ENCODE peak calls at places on chromosomes 6 and 20, in four cellular contexts. S is CD8-positive, alpha-beta T cell; J is SK-N-SH; N is psoas muscle. H is an unnamed sample.
A peak's percentile ranks its signal among the peaks of the same experiment; 100 is the strongest.

GRCh38 chr20:11091496-11091895 is 417.7 kb upstream of the JAG1 start:
- DNase-seq in S (no peak), J (no peak), N (no peak), H (no peak)

GRCh38 chr20:24957326-24957996 is 8.4 kb downstream of the CST7 start:
- DNase-seq in S (no peak), J (no peak), N (no peak), H (peak; percentile 17)

GRCh38 chr20:2037296-2037914 is 43.5 kb upstream of the PDYN start:
- DNase-seq in S (no peak), J (no peak), N (no peak), H (no peak)

GRCh38 chr6:12381587-12381986 is 91.4 kb downstream of the EDN1 start:
- DNase-seq in S (no peak), J (no peak), N (no peak), H (no peak)

GRCh38 chr20:32761831-32762753 is at the start of gene DNMT3B:
- DNase-seq in S (peak; percentile 47), J (peak; percentile 99), N (peak; percentile 87), H (peak; percentile 61)

GRCh38 chr20:62239278-62239879 is 1.1 kb downstream of the OSBPL2 start:
- DNase-seq in S (no peak), J (no peak), N (no peak), H (no peak)

GRCh38 chr20:37804584-37805566 is 98.1 kb upstream of the VSTM2L start:
- DNase-seq in S (no peak), J (peak; percentile 52), N (no peak), H (peak; percentile 27)

GRCh38 chr6:83417880-83418663 is 12.8 kb downstream of the ME1 start:
- DNase-seq in S (no peak), J (peak; percentile 36), N (no peak), H (no peak)

GRCh38 chr20:34951252-34951651 is 4.4 kb downstream of the GSS start:
- DNase-seq in S (no peak), J (no peak), N (no peak), H (no peak)

GRCh38 chr6:168219804-168220203 is 99.8 kb downstream of the DACT2 start:
- DNase-seq in S (no peak), J (no peak), N (no peak), H (no peak)

GRCh38 chr20:54267510-54268003 is 59.7 kb downstream of the PFDN4 start:
- DNase-seq in S (no peak), J (no peak), N (no peak), H (no peak)

GRCh38 chr6:14149053-14149746 is 31.6 kb downstream of the CD83 start:
- DNase-seq in S (no peak), J (no peak), N (no peak), H (no peak)
- TF ChIP-seq CTCF in S (no peak), J (no peak), N (no peak), H (no peak)

GRCh38 chr6:30893001-30893591 is 8.8 kb downstream of the DDR1 start:
- DNase-seq in S (no peak), J (peak; percentile 47), N (no peak), H (no peak)
- TF ChIP-seq CTCF in S (no peak), J (peak; percentile 24), N (no peak), H (no peak)

DNA sequence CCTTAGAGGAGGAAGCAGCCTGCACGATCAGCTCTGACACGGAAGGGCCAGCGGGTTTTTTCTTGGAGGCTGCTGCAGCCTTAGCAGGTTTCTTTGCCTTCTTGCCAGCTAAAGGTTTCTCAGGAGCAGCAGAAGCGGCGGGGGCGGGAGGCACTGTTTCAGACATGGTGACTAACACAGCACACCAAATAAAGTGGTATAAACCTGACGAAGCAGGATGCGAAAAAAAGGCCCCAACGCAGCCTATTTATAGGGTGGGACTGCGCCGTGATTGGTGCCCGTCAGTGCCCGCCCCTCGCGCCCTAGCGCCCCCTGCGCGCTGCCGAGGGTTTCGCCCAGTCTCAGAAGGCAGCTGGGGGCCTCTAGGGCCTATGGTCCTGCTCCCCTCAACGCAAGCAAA is 55.0 kb downstream of the TRIM38 start:
- DNase-seq in S (no peak), J (no peak), N (peak; percentile 66), H (peak; percentile 67)
- TF ChIP-seq CTCF in S (no peak), J (no peak), N (no peak), H (peak; percentile 34)

DNA sequence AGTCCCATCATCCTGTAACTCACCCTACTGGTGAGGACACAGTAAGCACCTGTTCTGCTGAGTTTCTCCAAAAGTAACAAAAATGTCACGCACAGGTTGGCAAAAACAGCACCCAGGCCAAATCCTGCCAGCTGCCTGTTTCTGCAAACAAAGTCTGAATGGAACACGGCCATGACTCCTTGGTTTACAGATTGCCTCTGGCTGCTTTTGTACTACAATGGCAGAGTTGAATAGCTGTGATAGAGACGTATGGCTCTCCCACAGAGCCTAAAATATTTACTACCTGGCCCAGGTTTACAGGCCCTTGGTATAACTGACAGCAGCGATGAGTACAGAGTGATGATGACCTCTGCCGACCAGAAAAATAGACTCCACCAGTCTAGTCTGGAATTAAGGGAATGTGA is 52.6 kb downstream of the CNKSR3 start:
- DNase-seq in S (no peak), J (no peak), N (no peak), H (no peak)
- TF ChIP-seq CTCF in S (no peak), J (peak; percentile 23), N (no peak), H (no peak)

DNA sequence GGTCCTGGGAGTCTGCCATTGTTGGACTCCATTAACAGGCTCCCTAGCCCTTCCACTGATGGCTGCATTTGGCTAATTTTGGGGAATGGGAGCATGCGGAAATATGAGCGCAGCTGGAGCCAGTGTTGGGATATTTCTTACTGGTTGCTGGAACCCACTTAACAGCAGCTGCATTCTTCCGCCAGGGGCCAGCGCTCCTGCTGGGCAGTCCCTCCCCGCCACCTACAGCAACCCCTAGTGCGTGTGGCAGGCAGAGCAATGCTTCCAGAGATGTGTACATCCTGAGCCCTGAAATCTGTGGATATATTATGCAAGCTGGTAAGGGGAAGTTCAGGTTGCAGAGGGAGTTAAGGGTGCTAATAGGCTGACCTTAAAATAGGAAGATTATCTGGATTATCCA is 16.4 kb downstream of the CST8 start:
- DNase-seq in S (no peak), J (no peak), N (no peak), H (no peak)
- TF ChIP-seq CTCF in S (no peak), J (no peak), N (no peak), H (no peak)

GRCh38 chr6:39812496-39812852 is 20.3 kb downstream of the DAAM2 start:
- DNase-seq in S (no peak), J (no peak), N (no peak), H (no peak)

GRCh38 chr6:39811835-39812345 is 19.7 kb downstream of the DAAM2 start:
- DNase-seq in S (no peak), J (no peak), N (no peak), H (no peak)

GRCh38 chr6:39815356-39815755 is 23.2 kb downstream of the DAAM2 start:
- DNase-seq in S (no peak), J (no peak), N (no peak), H (no peak)

GRCh38 chr6:39814236-39814635 is 22.1 kb downstream of the DAAM2 start:
- DNase-seq in S (no peak), J (no peak), N (no peak), H (no peak)

DNA sequence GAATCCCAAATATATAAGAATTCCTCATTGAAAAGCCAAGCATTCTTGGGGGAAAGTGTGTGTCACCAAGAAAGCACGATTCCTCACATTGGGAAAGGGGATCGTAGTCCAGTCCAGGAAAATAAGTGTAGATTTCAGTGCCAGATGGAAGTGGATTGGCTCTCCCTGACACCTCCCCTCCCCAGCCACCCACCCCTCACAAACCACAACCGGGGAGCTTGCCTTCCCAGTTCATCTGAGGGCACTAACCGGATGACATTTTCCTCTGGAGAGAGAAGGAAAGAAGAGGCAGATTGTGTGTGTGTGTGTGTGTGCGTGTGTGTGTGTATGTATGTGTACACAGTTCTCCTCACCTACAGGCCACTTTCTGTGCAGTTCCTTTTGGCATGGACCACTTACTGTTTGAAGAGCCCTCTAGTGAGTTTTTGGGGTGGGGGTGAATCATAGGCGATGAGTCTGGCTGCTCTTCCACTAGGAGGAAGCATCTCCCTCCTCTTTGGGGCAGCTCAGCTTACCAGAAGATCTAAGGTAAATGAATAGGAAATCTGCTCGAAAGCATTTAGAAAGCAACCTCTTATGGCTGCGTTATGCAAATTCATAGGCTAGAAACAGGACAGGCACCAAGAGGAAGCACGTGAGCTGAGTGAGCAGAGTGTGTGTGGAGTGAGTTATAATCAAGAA is 20.8 kb downstream of the DAAM2 start:
- DNase-seq in S (no peak), J (no peak), N (no peak), H (no peak)
- TF ChIP-seq CTCF in S (no peak), J (no peak), N (no peak), H (no peak)

GRCh38 chr20:3515379-3516175 is 44.8 kb downstream of the ATRN start:
- DNase-seq in S (no peak), J (no peak), N (no peak), H (no peak)
- TF ChIP-seq CTCF in S (no peak), J (no peak), N (no peak), H (no peak)

H was measured in natural killer cell.